ENCODE peak calls at places on chromosomes 7 and 10, in seven cellular contexts. W, V, H, K, T, M and E are unnamed samples.

GRCh38 chr10:46287846-46288480 is 1.2 kb downstream of the ANTXRL start:
- DNase-seq in W (no peak), V (no peak), M (no peak), H (no peak), K (no peak), T (no peak), E (no peak)

GRCh38 chr7:97179454-97180104 is 62.1 kb downstream of the SDHAF3 start:
- DNase-seq in H (peak), M (peak), K (peak), W (peak), T (peak), V (peak), E (peak)

GRCh38 chr7:44196450-44196872 is 4.3 kb upstream of the YKT6 start:
- DNase-seq in T (no peak), M (no peak), K (peak), W (peak), H (peak), V (no peak), E (peak)

GRCh38 chr7:5523052-5523711 is 99.5 kb upstream of the TNRC18 start:
- DNase-seq in W (no peak), K (peak), M (no peak), T (no peak), V (no peak), H (peak), E (no peak)

GRCh38 chr10:102517553-102517952 is 13.8 kb downstream of the SUFU start:
- DNase-seq in V (no peak), W (no peak), H (no peak), K (no peak), T (no peak), M (no peak), E (no peak)

GRCh38 chr10:79060641-79061255 is 8.0 kb upstream of the ZMIZ1 start:
- DNase-seq in W (no peak), H (no peak), M (no peak), V (no peak), K (no peak), T (no peak), E (no peak)

GRCh38 chr7:104943502-104944343 is 70.3 kb upstream of the KMT2E start:
- DNase-seq in V (peak), K (peak), W (peak), H (peak), M (peak), T (no peak), E (peak)

GRCh38 chr7:55983537-55983936 is 19.2 kb downstream of the NIPSNAP2 start:
- DNase-seq in M (no peak), T (no peak), V (no peak), W (no peak), H (no peak), K (no peak), E (no peak)

GRCh38 chr7:35334511-35334910 is 80.6 kb upstream of the TBX20 start:
- DNase-seq in H (no peak), T (no peak), M (no peak), W (no peak), V (no peak), K (peak), E (no peak)

GRCh38 chr10:133132711-133133291 is 27.2 kb upstream of the KNDC1 start:
- DNase-seq in V (no peak), W (no peak), H (no peak), M (no peak), K (no peak), T (no peak), E (no peak)